ENCODE peak calls at places on chromosomes 4 and X, in ten cellular contexts. One of them, this sample, is unnamed.

GRCh38 chr4:87150498-87151261 is 69.7 kb downstream of the KLHL8 start:
- DNase-seq in stimulated activated effector memory CD8-positive, alpha-beta T cell treated with anti-CD3 and anti-CD28 coated beads, Interleukin-12 subunit alpha, Interleukin-12 subunit beta, amount 100 ng/mL, for 72 hours: peak
- DNase-seq in BJ: peak
- DNase-seq in HL-60: peak
- DNase-seq in prostate gland: peak
- DNase-seq in endothelial cell: peak
- DNase-seq in SW 1271: peak
- DNase-seq in H7: peak
- DNase-seq in cerebellum: peak
- DNase-seq in activated CD8-positive, alpha-beta memory T cell treated with anti-CD3 and anti-CD28 coated beads for 24 hours: no peak
- DNase-seq in this sample: peak

GRCh38 chr4:1201851-1202525 is 29.6 kb upstream of the SPON2 start:
- DNase-seq in prostate gland: no peak
- DNase-seq in SW 1271: no peak
- DNase-seq in cerebellum: no peak
- DNase-seq in activated CD8-positive, alpha-beta memory T cell treated with anti-CD3 and anti-CD28 coated beads for 24 hours: peak
- DNase-seq in endothelial cell: no peak
- DNase-seq in BJ: peak
- DNase-seq in stimulated activated effector memory CD8-positive, alpha-beta T cell treated with anti-CD3 and anti-CD28 coated beads, Interleukin-12 subunit alpha, Interleukin-12 subunit beta, amount 100 ng/mL, for 72 hours: peak
- DNase-seq in HL-60: peak
- DNase-seq in H7: peak
- DNase-seq in this sample: peak

GRCh38 chr4:107791902-107792301 is 32.8 kb upstream of the SGMS2 start:
- DNase-seq in BJ: no peak
- DNase-seq in endothelial cell: no peak
- DNase-seq in SW 1271: no peak
- DNase-seq in prostate gland: no peak
- DNase-seq in HL-60: no peak
- DNase-seq in cerebellum: no peak
- DNase-seq in stimulated activated effector memory CD8-positive, alpha-beta T cell treated with anti-CD3 and anti-CD28 coated beads, Interleukin-12 subunit alpha, Interleukin-12 subunit beta, amount 100 ng/mL, for 72 hours: no peak
- DNase-seq in H7: no peak
- DNase-seq in activated CD8-positive, alpha-beta memory T cell treated with anti-CD3 and anti-CD28 coated beads for 24 hours: no peak
- DNase-seq in this sample: no peak

GRCh38 chr4:174828845-174829701 is at the start of gene GLRA3:
- DNase-seq in cerebellum: peak
- DNase-seq in HL-60: no peak
- DNase-seq in stimulated activated effector memory CD8-positive, alpha-beta T cell treated with anti-CD3 and anti-CD28 coated beads, Interleukin-12 subunit alpha, Interleukin-12 subunit beta, amount 100 ng/mL, for 72 hours: no peak
- DNase-seq in activated CD8-positive, alpha-beta memory T cell treated with anti-CD3 and anti-CD28 coated beads for 24 hours: no peak
- DNase-seq in BJ: no peak
- DNase-seq in prostate gland: no peak
- DNase-seq in endothelial cell: peak
- DNase-seq in H7: peak
- DNase-seq in SW 1271: peak
- DNase-seq in this sample: no peak

GRCh38 chr4:8364848-8365350 is 75.6 kb downstream of the ACOX3 start:
- DNase-seq in endothelial cell: no peak
- DNase-seq in activated CD8-positive, alpha-beta memory T cell treated with anti-CD3 and anti-CD28 coated beads for 24 hours: no peak
- DNase-seq in SW 1271: no peak
- DNase-seq in H7: no peak
- DNase-seq in prostate gland: no peak
- DNase-seq in stimulated activated effector memory CD8-positive, alpha-beta T cell treated with anti-CD3 and anti-CD28 coated beads, Interleukin-12 subunit alpha, Interleukin-12 subunit beta, amount 100 ng/mL, for 72 hours: no peak
- DNase-seq in cerebellum: no peak
- DNase-seq in HL-60: no peak
- DNase-seq in BJ: no peak
- DNase-seq in this sample: no peak

GRCh38 chr4:186557061-186557460 is 1.7 kb upstream of the MTNR1A start:
- DNase-seq in stimulated activated effector memory CD8-positive, alpha-beta T cell treated with anti-CD3 and anti-CD28 coated beads, Interleukin-12 subunit alpha, Interleukin-12 subunit beta, amount 100 ng/mL, for 72 hours: no peak
- DNase-seq in H7: no peak
- DNase-seq in SW 1271: no peak
- DNase-seq in prostate gland: no peak
- DNase-seq in activated CD8-positive, alpha-beta memory T cell treated with anti-CD3 and anti-CD28 coated beads for 24 hours: no peak
- DNase-seq in cerebellum: no peak
- DNase-seq in BJ: no peak
- DNase-seq in HL-60: no peak
- DNase-seq in endothelial cell: no peak
- DNase-seq in this sample: no peak

GRCh38 chr4:30839583-30840520 is 119.7 kb downstream of the PCDH7 start:
- DNase-seq in cerebellum: no peak
- DNase-seq in stimulated activated effector memory CD8-positive, alpha-beta T cell treated with anti-CD3 and anti-CD28 coated beads, Interleukin-12 subunit alpha, Interleukin-12 subunit beta, amount 100 ng/mL, for 72 hours: no peak
- DNase-seq in prostate gland: no peak
- DNase-seq in H7: no peak
- DNase-seq in endothelial cell: no peak
- DNase-seq in activated CD8-positive, alpha-beta memory T cell treated with anti-CD3 and anti-CD28 coated beads for 24 hours: no peak
- DNase-seq in BJ: no peak
- DNase-seq in SW 1271: no peak
- DNase-seq in HL-60: no peak
- DNase-seq in this sample: no peak

GRCh38 chrX:39956803-39957394 is 140.9 kb downstream of the BCOR start:
- DNase-seq in activated CD8-positive, alpha-beta memory T cell treated with anti-CD3 and anti-CD28 coated beads for 24 hours: no peak
- DNase-seq in H7: no peak
- DNase-seq in HL-60: no peak
- DNase-seq in stimulated activated effector memory CD8-positive, alpha-beta T cell treated with anti-CD3 and anti-CD28 coated beads, Interleukin-12 subunit alpha, Interleukin-12 subunit beta, amount 100 ng/mL, for 72 hours: no peak
- DNase-seq in BJ: no peak
- DNase-seq in SW 1271: no peak
- DNase-seq in prostate gland: no peak
- DNase-seq in cerebellum: no peak
- DNase-seq in endothelial cell: no peak
- DNase-seq in this sample: no peak

GRCh38 chrX:3567681-3568080 is 145.8 kb downstream of the PRKX start:
- DNase-seq in HL-60: no peak
- DNase-seq in SW 1271: no peak
- DNase-seq in H7: no peak
- DNase-seq in endothelial cell: no peak
- DNase-seq in cerebellum: no peak
- DNase-seq in BJ: no peak
- DNase-seq in prostate gland: no peak
- DNase-seq in activated CD8-positive, alpha-beta memory T cell treated with anti-CD3 and anti-CD28 coated beads for 24 hours: no peak
- DNase-seq in stimulated activated effector memory CD8-positive, alpha-beta T cell treated with anti-CD3 and anti-CD28 coated beads, Interleukin-12 subunit alpha, Interleukin-12 subunit beta, amount 100 ng/mL, for 72 hours: no peak
- DNase-seq in this sample: no peak

GRCh38 chr4:86011117-86011516 is 348.7 kb downstream of the MAPK10 start:
- DNase-seq in stimulated activated effector memory CD8-positive, alpha-beta T cell treated with anti-CD3 and anti-CD28 coated beads, Interleukin-12 subunit alpha, Interleukin-12 subunit beta, amount 100 ng/mL, for 72 hours: no peak
- DNase-seq in H7: no peak
- DNase-seq in activated CD8-positive, alpha-beta memory T cell treated with anti-CD3 and anti-CD28 coated beads for 24 hours: no peak
- DNase-seq in cerebellum: no peak
- DNase-seq in BJ: peak
- DNase-seq in SW 1271: no peak
- DNase-seq in prostate gland: no peak
- DNase-seq in endothelial cell: no peak
- DNase-seq in HL-60: no peak
- DNase-seq in this sample: no peak

GRCh38 chrX:115547448-115547847 is 13.5 kb upstream of the PLS3 start:
- DNase-seq in SW 1271: no peak
- DNase-seq in cerebellum: no peak
- DNase-seq in BJ: no peak
- DNase-seq in prostate gland: no peak
- DNase-seq in activated CD8-positive, alpha-beta memory T cell treated with anti-CD3 and anti-CD28 coated beads for 24 hours: no peak
- DNase-seq in H7: peak
- DNase-seq in stimulated activated effector memory CD8-positive, alpha-beta T cell treated with anti-CD3 and anti-CD28 coated beads, Interleukin-12 subunit alpha, Interleukin-12 subunit beta, amount 100 ng/mL, for 72 hours: no peak
- DNase-seq in HL-60: no peak
- DNase-seq in endothelial cell: no peak
- DNase-seq in this sample: no peak

GRCh38 chrX:154140742-154141141 is 3.3 kb upstream of the OPN1LW start:
- DNase-seq in H7: no peak
- DNase-seq in HL-60: no peak
- DNase-seq in SW 1271: no peak
- DNase-seq in activated CD8-positive, alpha-beta memory T cell treated with anti-CD3 and anti-CD28 coated beads for 24 hours: no peak
- DNase-seq in prostate gland: no peak
- DNase-seq in endothelial cell: no peak
- DNase-seq in BJ: no peak
- DNase-seq in cerebellum: no peak
- DNase-seq in stimulated activated effector memory CD8-positive, alpha-beta T cell treated with anti-CD3 and anti-CD28 coated beads, Interleukin-12 subunit alpha, Interleukin-12 subunit beta, amount 100 ng/mL, for 72 hours: no peak
- DNase-seq in this sample: no peak

GRCh38 chrX:32530802-32531403 is 680.4 kb downstream of the DMD start:
- DNase-seq in stimulated activated effector memory CD8-positive, alpha-beta T cell treated with anti-CD3 and anti-CD28 coated beads, Interleukin-12 subunit alpha, Interleukin-12 subunit beta, amount 100 ng/mL, for 72 hours: no peak
- DNase-seq in cerebellum: peak
- DNase-seq in endothelial cell: peak
- DNase-seq in activated CD8-positive, alpha-beta memory T cell treated with anti-CD3 and anti-CD28 coated beads for 24 hours: no peak
- DNase-seq in SW 1271: no peak
- DNase-seq in prostate gland: peak
- DNase-seq in BJ: no peak
- DNase-seq in H7: no peak
- DNase-seq in HL-60: no peak
- DNase-seq in this sample: peak

GRCh38 chr4:122576261-122577188 is 44.3 kb downstream of the IL21 start:
- DNase-seq in cerebellum: no peak
- DNase-seq in BJ: no peak
- DNase-seq in endothelial cell: peak
- DNase-seq in H7: peak
- DNase-seq in stimulated activated effector memory CD8-positive, alpha-beta T cell treated with anti-CD3 and anti-CD28 coated beads, Interleukin-12 subunit alpha, Interleukin-12 subunit beta, amount 100 ng/mL, for 72 hours: peak
- DNase-seq in SW 1271: peak
- DNase-seq in prostate gland: peak
- DNase-seq in activated CD8-positive, alpha-beta memory T cell treated with anti-CD3 and anti-CD28 coated beads for 24 hours: no peak
- DNase-seq in HL-60: no peak
- DNase-seq in this sample: peak

GRCh38 chr4:163663454-163664225 is 169.2 kb downstream of the TMA16 start:
- DNase-seq in HL-60: no peak
- DNase-seq in H7: no peak
- DNase-seq in cerebellum: no peak
- DNase-seq in stimulated activated effector memory CD8-positive, alpha-beta T cell treated with anti-CD3 and anti-CD28 coated beads, Interleukin-12 subunit alpha, Interleukin-12 subunit beta, amount 100 ng/mL, for 72 hours: no peak
- DNase-seq in prostate gland: no peak
- DNase-seq in SW 1271: no peak
- DNase-seq in activated CD8-positive, alpha-beta memory T cell treated with anti-CD3 and anti-CD28 coated beads for 24 hours: no peak
- DNase-seq in BJ: no peak
- DNase-seq in endothelial cell: no peak
- DNase-seq in this sample: no peak